ENCODE peak calls at places on chromosomes 16 and 17, in five cellular contexts. One of them, this sample, is unnamed.
A peak's percentile ranks its signal among the peaks of the same experiment; 100 is the strongest.

GRCh38 chr17:39517224-39517623 is 55.9 kb downstream of the CDK12 start:
- DNase-seq in ascending aorta: no peak
- DNase-seq in SK-N-SH: no peak
- DNase-seq in activated CD8-positive, alpha-beta memory T cell treated with anti-CD3 and anti-CD28 coated beads for 24 hours: no peak
- DNase-seq in activated T-helper 1 cell treated with Interleukin-2 at 50 U/mL for 16 hours: no peak
- DNase-seq in this sample: no peak

GRCh38 chr17:44830359-44831269 is 527 bp upstream of the GJC1 start:
- DNase-seq in ascending aorta: no peak
- DNase-seq in SK-N-SH: no peak
- DNase-seq in activated CD8-positive, alpha-beta memory T cell treated with anti-CD3 and anti-CD28 coated beads for 24 hours: peak; percentile 71
- DNase-seq in activated T-helper 1 cell treated with Interleukin-2 at 50 U/mL for 16 hours: no peak
- DNase-seq in this sample: peak; percentile 10

GRCh38 chr16:10078541-10078949 is 103.7 kb downstream of the GRIN2A start:
- DNase-seq in ascending aorta: no peak
- DNase-seq in SK-N-SH: peak; percentile 6
- DNase-seq in activated CD8-positive, alpha-beta memory T cell treated with anti-CD3 and anti-CD28 coated beads for 24 hours: no peak
- DNase-seq in activated T-helper 1 cell treated with Interleukin-2 at 50 U/mL for 16 hours: no peak
- DNase-seq in this sample: no peak

GRCh38 chr17:26792486-26792885 is 501.4 kb upstream of the WSB1 start:
- DNase-seq in ascending aorta: no peak
- DNase-seq in SK-N-SH: no peak
- DNase-seq in activated CD8-positive, alpha-beta memory T cell treated with anti-CD3 and anti-CD28 coated beads for 24 hours: no peak
- DNase-seq in activated T-helper 1 cell treated with Interleukin-2 at 50 U/mL for 16 hours: no peak
- DNase-seq in this sample: no peak

GRCh38 chr17:42659079-42659931 is at the start of gene TUBG2:
- DNase-seq in ascending aorta: no peak
- DNase-seq in SK-N-SH: peak; percentile 98
- DNase-seq in activated CD8-positive, alpha-beta memory T cell treated with anti-CD3 and anti-CD28 coated beads for 24 hours: peak; percentile 94
- DNase-seq in activated T-helper 1 cell treated with Interleukin-2 at 50 U/mL for 16 hours: peak; percentile 50
- DNase-seq in this sample: peak; percentile 88

GRCh38 chr16:57544129-57544653 is 1.7 kb downstream of the ADGRG5 start:
- DNase-seq in ascending aorta: no peak
- DNase-seq in SK-N-SH: no peak
- DNase-seq in activated CD8-positive, alpha-beta memory T cell treated with anti-CD3 and anti-CD28 coated beads for 24 hours: peak; percentile 64
- DNase-seq in activated T-helper 1 cell treated with Interleukin-2 at 50 U/mL for 16 hours: no peak
- DNase-seq in this sample: peak; percentile 57

GRCh38 chr16:57187508-57187854 is 1.4 kb downstream of the RSPRY1 start:
- DNase-seq in ascending aorta: no peak
- DNase-seq in SK-N-SH: no peak
- DNase-seq in activated CD8-positive, alpha-beta memory T cell treated with anti-CD3 and anti-CD28 coated beads for 24 hours: no peak
- DNase-seq in activated T-helper 1 cell treated with Interleukin-2 at 50 U/mL for 16 hours: no peak
- DNase-seq in this sample: no peak

GRCh38 chr16:47461598-47462266 is 601 bp downstream of the PHKB start:
- DNase-seq in ascending aorta: no peak
- DNase-seq in SK-N-SH: peak; percentile 17
- DNase-seq in activated CD8-positive, alpha-beta memory T cell treated with anti-CD3 and anti-CD28 coated beads for 24 hours: peak; percentile 58
- DNase-seq in activated T-helper 1 cell treated with Interleukin-2 at 50 U/mL for 16 hours: no peak
- DNase-seq in this sample: peak; percentile 26

GRCh38 chr17:44865921-44866320 is 18.2 kb downstream of the HIGD1B start:
- DNase-seq in ascending aorta: no peak
- DNase-seq in SK-N-SH: no peak
- DNase-seq in activated CD8-positive, alpha-beta memory T cell treated with anti-CD3 and anti-CD28 coated beads for 24 hours: no peak
- DNase-seq in activated T-helper 1 cell treated with Interleukin-2 at 50 U/mL for 16 hours: no peak
- DNase-seq in this sample: no peak

GRCh38 chr16:66406534-66407368 is 20.3 kb upstream of the BEAN1 start:
- DNase-seq in ascending aorta: no peak
- DNase-seq in SK-N-SH: peak; percentile 90
- DNase-seq in activated CD8-positive, alpha-beta memory T cell treated with anti-CD3 and anti-CD28 coated beads for 24 hours: peak; percentile 98
- DNase-seq in activated T-helper 1 cell treated with Interleukin-2 at 50 U/mL for 16 hours: peak; percentile 79
- DNase-seq in this sample: peak; percentile 87

This sample was measured in transverse colon.